ENCODE peak calls at places on chromosome 6, in four cellular contexts. R is Daoy, H is heart left ventricle, P is astrocyte of the hippocampus. Y is an unnamed sample.
A peak's percentile ranks its signal among the peaks of the same experiment; 100 is the strongest.

GRCh38 chr6:117976030-117976651 is 69.1 kb downstream of the SLC35F1 start:
- DNase-seq in R (peak; percentile 13), P (peak; percentile 77), H (no peak), Y (peak; percentile 57)

GRCh38 chr6:169445661-169446581 is 192.3 kb upstream of the THBS2 start:
- DNase-seq in R (no peak), H (no peak), P (no peak), Y (no peak)

GRCh38 chr6:27135087-27135657 is 112.3 kb upstream of the PRSS16 start:
- DNase-seq in P (no peak), H (no peak), R (no peak), Y (no peak)

GRCh38 chr6:28589234-28589951 is 63.7 kb downstream of the GPX5 start:
- DNase-seq in R (peak; percentile 98), H (no peak), P (peak; percentile 93), Y (peak; percentile 93)

GRCh38 chr6:87431263-87431662 is 23.5 kb downstream of the CFAP206 start:
- DNase-seq in H (no peak), R (peak; percentile 4), P (no peak), Y (no peak)

GRCh38 chr6:160122744-160123143 is 1.1 kb downstream of the SLC22A1 start:
- DNase-seq in R (no peak), P (no peak), H (no peak), Y (no peak)

GRCh38 chr6:168838000-168838399 is 397.0 kb downstream of the SMOC2 start:
- DNase-seq in P (no peak), R (no peak), H (no peak), Y (no peak)

GRCh38 chr6:90720404-90720803 is 133.5 kb upstream of the MAP3K7 start:
- DNase-seq in R (no peak), P (no peak), H (no peak), Y (no peak)

GRCh38 chr6:100838011-100838410 is 43.1 kb downstream of the ASCC3 start:
- DNase-seq in H (no peak), P (no peak), R (no peak), Y (no peak)

GRCh38 chr6:40713002-40713719 is 126.0 kb upstream of the LRFN2 start:
- DNase-seq in H (no peak), R (no peak), P (no peak), Y (no peak)

GRCh38 chr6:153997221-153997620 is 41.8 kb upstream of the OPRM1 start:
- DNase-seq in P (no peak), R (no peak), H (no peak), Y (no peak)

GRCh38 chr6:48036316-48036715 is 74.7 kb downstream of the PTCHD4 start:
- DNase-seq in H (no peak), P (peak; percentile 59), R (no peak), Y (peak; percentile 57)

GRCh38 chr6:31826793-31827285 is 699 bp upstream of the HSPA1B start:
- DNase-seq in H (peak; percentile 89), P (peak; percentile 89), R (peak; percentile 88), Y (no peak)

GRCh38 chr6:47464052-47464451 is 13.5 kb upstream of the CD2AP start:
- DNase-seq in H (no peak), P (no peak), R (no peak), Y (no peak)

GRCh38 chr6:36666726-36667591 is 11.6 kb upstream of the CDKN1A start:
- DNase-seq in H (peak; percentile 55), P (peak; percentile 97), R (peak; percentile 89), Y (peak; percentile 96)

GRCh38 chr6:125279961-125280360 is 21.8 kb downstream of the HDDC2 start:
- DNase-seq in H (no peak), P (no peak), R (no peak), Y (no peak)

GRCh38 chr6:81614292-81614691 is 138.2 kb downstream of the TENT5A start:
- DNase-seq in R (peak; percentile 67), H (no peak), P (peak; percentile 14), Y (peak; percentile 49)

GRCh38 chr6:56652994-56653393 is 10.3 kb upstream of the DST start:
- DNase-seq in P (peak; percentile 69), R (peak; percentile 38), H (no peak), Y (peak; percentile 84)

Y was measured in astrocyte of the spinal cord.